ENCODE peak calls at places on chromosomes 13 and 19, in eight cellular contexts. One of them, this sample, is unnamed.

GRCh38 chr13:36986462-36987240 is 12.5 kb downstream of the ALG5 start:
- DNase-seq in fibroblast of the aortic adventitia: no peak
- DNase-seq in foreskin fibroblast: peak; percentile 60
- DNase-seq in OCI-LY7: no peak
- DNase-seq in left ventricle myocardium inferior: no peak
- DNase-seq in gastrocnemius medialis: no peak
- DNase-seq in fibroblast of pulmonary artery: peak; percentile 30
- DNase-seq in H1: no peak
- DNase-seq in this sample: peak; percentile 8

GRCh38 chr19:50392759-50393158 is 8.6 kb downstream of the POLD1 start:
- DNase-seq in fibroblast of the aortic adventitia: no peak
- DNase-seq in foreskin fibroblast: no peak
- DNase-seq in OCI-LY7: no peak
- DNase-seq in left ventricle myocardium inferior: no peak
- DNase-seq in gastrocnemius medialis: no peak
- DNase-seq in fibroblast of pulmonary artery: no peak
- DNase-seq in H1: no peak
- DNase-seq in this sample: no peak

GRCh38 chr13:80497439-80497838 is 156.5 kb upstream of the SPRY2 start:
- DNase-seq in fibroblast of the aortic adventitia: no peak
- DNase-seq in foreskin fibroblast: no peak
- DNase-seq in OCI-LY7: no peak
- DNase-seq in left ventricle myocardium inferior: no peak
- DNase-seq in gastrocnemius medialis: no peak
- DNase-seq in fibroblast of pulmonary artery: no peak
- DNase-seq in H1: no peak
- DNase-seq in this sample: no peak

GRCh38 chr13:113648218-113648615 is 9.8 kb downstream of the ATP4B start:
- DNase-seq in fibroblast of the aortic adventitia: no peak
- DNase-seq in foreskin fibroblast: no peak
- DNase-seq in OCI-LY7: no peak
- DNase-seq in left ventricle myocardium inferior: peak; percentile 9
- DNase-seq in gastrocnemius medialis: peak; percentile 3
- DNase-seq in fibroblast of pulmonary artery: no peak
- DNase-seq in H1: no peak
- DNase-seq in this sample: no peak

GRCh38 chr13:47603365-47603764 is 397.7 kb downstream of the SUCLA2 start:
- DNase-seq in fibroblast of the aortic adventitia: no peak
- DNase-seq in foreskin fibroblast: no peak
- DNase-seq in OCI-LY7: no peak
- DNase-seq in left ventricle myocardium inferior: no peak
- DNase-seq in gastrocnemius medialis: no peak
- DNase-seq in fibroblast of pulmonary artery: no peak
- DNase-seq in H1: no peak
- DNase-seq in this sample: no peak

GRCh38 chr19:29054886-29055675 is 157.9 kb downstream of the UQCRFS1 start:
- DNase-seq in fibroblast of the aortic adventitia: peak; percentile 8
- DNase-seq in foreskin fibroblast: no peak
- DNase-seq in OCI-LY7: no peak
- DNase-seq in left ventricle myocardium inferior: no peak
- DNase-seq in gastrocnemius medialis: no peak
- DNase-seq in fibroblast of pulmonary artery: no peak
- DNase-seq in H1: no peak
- DNase-seq in this sample: no peak

GRCh38 chr19:33406521-33407139 is 33.1 kb downstream of the CEBPG start:
- DNase-seq in fibroblast of the aortic adventitia: peak; percentile 59
- DNase-seq in foreskin fibroblast: peak; percentile 77
- DNase-seq in OCI-LY7: peak; percentile 56
- DNase-seq in left ventricle myocardium inferior: peak; percentile 69
- DNase-seq in gastrocnemius medialis: peak; percentile 60
- DNase-seq in fibroblast of pulmonary artery: peak; percentile 64
- DNase-seq in H1: peak; percentile 68
- DNase-seq in this sample: peak; percentile 63

GRCh38 chr19:33547676-33548075 is 26.1 kb upstream of the PEPD start:
- DNase-seq in fibroblast of the aortic adventitia: no peak
- DNase-seq in foreskin fibroblast: no peak
- DNase-seq in OCI-LY7: no peak
- DNase-seq in left ventricle myocardium inferior: no peak
- DNase-seq in gastrocnemius medialis: no peak
- DNase-seq in fibroblast of pulmonary artery: no peak
- DNase-seq in H1: no peak
- DNase-seq in this sample: no peak

GRCh38 chr13:85798999-85799646 is at the start of gene SLITRK6:
- DNase-seq in fibroblast of the aortic adventitia: peak; percentile 8
- DNase-seq in foreskin fibroblast: peak; percentile 77
- DNase-seq in OCI-LY7: no peak
- DNase-seq in left ventricle myocardium inferior: no peak
- DNase-seq in gastrocnemius medialis: no peak
- DNase-seq in fibroblast of pulmonary artery: peak; percentile 70
- DNase-seq in H1: peak; percentile 17
- DNase-seq in this sample: peak; percentile 46

GRCh38 chr19:4566402-4567051 is 7.0 kb upstream of the SEMA6B start:
- DNase-seq in fibroblast of the aortic adventitia: no peak
- DNase-seq in foreskin fibroblast: no peak
- DNase-seq in OCI-LY7: no peak
- DNase-seq in left ventricle myocardium inferior: no peak
- DNase-seq in gastrocnemius medialis: no peak
- DNase-seq in fibroblast of pulmonary artery: no peak
- DNase-seq in H1: no peak
- DNase-seq in this sample: no peak

GRCh38 chr19:13043285-13043684 is 48.0 kb downstream of the NFIX start:
- DNase-seq in fibroblast of the aortic adventitia: no peak
- DNase-seq in foreskin fibroblast: no peak
- DNase-seq in OCI-LY7: peak; percentile 19
- DNase-seq in left ventricle myocardium inferior: no peak
- DNase-seq in gastrocnemius medialis: peak; percentile 85
- DNase-seq in fibroblast of pulmonary artery: no peak
- DNase-seq in H1: no peak
- DNase-seq in this sample: no peak

GRCh38 chr19:13042443-13043130 is 47.3 kb downstream of the NFIX start:
- DNase-seq in fibroblast of the aortic adventitia: peak; percentile 82
- DNase-seq in foreskin fibroblast: peak; percentile 87
- DNase-seq in OCI-LY7: no peak
- DNase-seq in left ventricle myocardium inferior: no peak
- DNase-seq in gastrocnemius medialis: no peak
- DNase-seq in fibroblast of pulmonary artery: peak; percentile 52
- DNase-seq in H1: no peak
- DNase-seq in this sample: peak; percentile 64

GRCh38 chr19:13047374-13047773 is 52.1 kb downstream of the NFIX start:
- DNase-seq in fibroblast of the aortic adventitia: no peak
- DNase-seq in foreskin fibroblast: no peak
- DNase-seq in OCI-LY7: no peak
- DNase-seq in left ventricle myocardium inferior: no peak
- DNase-seq in gastrocnemius medialis: no peak
- DNase-seq in fibroblast of pulmonary artery: no peak
- DNase-seq in H1: no peak
- DNase-seq in this sample: no peak

GRCh38 chr19:13045812-13046211 is 50.5 kb downstream of the NFIX start:
- DNase-seq in fibroblast of the aortic adventitia: peak; percentile 61
- DNase-seq in foreskin fibroblast: no peak
- DNase-seq in OCI-LY7: no peak
- DNase-seq in left ventricle myocardium inferior: no peak
- DNase-seq in gastrocnemius medialis: peak; percentile 50
- DNase-seq in fibroblast of pulmonary artery: no peak
- DNase-seq in H1: no peak
- DNase-seq in this sample: no peak

GRCh38 chr19:13044160-13044853 is 49.0 kb downstream of the NFIX start:
- DNase-seq in fibroblast of the aortic adventitia: peak; percentile 51
- DNase-seq in foreskin fibroblast: peak; percentile 69
- DNase-seq in OCI-LY7: no peak
- DNase-seq in left ventricle myocardium inferior: no peak
- DNase-seq in gastrocnemius medialis: no peak
- DNase-seq in fibroblast of pulmonary artery: no peak
- DNase-seq in H1: no peak
- DNase-seq in this sample: peak; percentile 57
- TF ChIP-seq CTCF in fibroblast of the aortic adventitia: no peak
- TF ChIP-seq CTCF in foreskin fibroblast: no peak
- TF ChIP-seq CTCF in OCI-LY7: no peak
- TF ChIP-seq CTCF in left ventricle myocardium inferior: no peak
- TF ChIP-seq CTCF in gastrocnemius medialis: no peak
- TF ChIP-seq CTCF in fibroblast of pulmonary artery: no peak
- TF ChIP-seq CTCF in H1: no peak
- TF ChIP-seq CTCF in this sample: no peak

GRCh38 chr13:41150058-41150457 is 17.5 kb upstream of the KBTBD6 start:
- DNase-seq in fibroblast of the aortic adventitia: no peak
- DNase-seq in foreskin fibroblast: no peak
- DNase-seq in OCI-LY7: no peak
- DNase-seq in left ventricle myocardium inferior: no peak
- DNase-seq in gastrocnemius medialis: no peak
- DNase-seq in fibroblast of pulmonary artery: no peak
- DNase-seq in H1: no peak
- DNase-seq in this sample: no peak

GRCh38 chr13:41148421-41149283 is 16.1 kb upstream of the KBTBD6 start:
- DNase-seq in fibroblast of the aortic adventitia: no peak
- DNase-seq in foreskin fibroblast: no peak
- DNase-seq in OCI-LY7: peak; percentile 28
- DNase-seq in left ventricle myocardium inferior: no peak
- DNase-seq in gastrocnemius medialis: no peak
- DNase-seq in fibroblast of pulmonary artery: no peak
- DNase-seq in H1: no peak
- DNase-seq in this sample: no peak

GRCh38 chr13:41156611-41157010 is 24.0 kb upstream of the KBTBD6 start:
- DNase-seq in fibroblast of the aortic adventitia: no peak
- DNase-seq in foreskin fibroblast: no peak
- DNase-seq in OCI-LY7: no peak
- DNase-seq in left ventricle myocardium inferior: no peak
- DNase-seq in gastrocnemius medialis: no peak
- DNase-seq in fibroblast of pulmonary artery: no peak
- DNase-seq in H1: no peak
- DNase-seq in this sample: no peak

GRCh38 chr13:41154042-41154441 is 21.4 kb upstream of the KBTBD6 start:
- DNase-seq in fibroblast of the aortic adventitia: no peak
- DNase-seq in foreskin fibroblast: no peak
- DNase-seq in OCI-LY7: no peak
- DNase-seq in left ventricle myocardium inferior: no peak
- DNase-seq in gastrocnemius medialis: no peak
- DNase-seq in fibroblast of pulmonary artery: no peak
- DNase-seq in H1: no peak
- DNase-seq in this sample: no peak

DNA sequence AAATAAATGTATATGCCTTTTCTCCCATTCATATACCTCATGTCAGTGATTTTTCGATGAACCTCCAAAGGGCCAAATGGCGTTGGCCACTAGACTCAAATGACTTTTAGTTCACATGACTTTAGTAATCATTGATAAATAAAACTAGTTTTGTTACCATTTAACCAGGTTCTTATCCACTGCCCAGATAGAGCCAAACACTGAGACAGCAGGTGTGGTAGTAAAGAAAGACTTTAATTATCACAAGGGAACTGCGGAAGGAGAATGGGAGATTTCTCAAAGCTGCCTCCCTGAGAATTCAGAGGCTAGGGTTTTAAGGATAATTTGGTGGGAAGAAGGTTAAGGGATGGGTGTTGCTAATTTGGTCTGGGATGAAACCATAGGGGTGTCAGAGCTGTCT is 19.4 kb upstream of the KBTBD6 start:
- DNase-seq in fibroblast of the aortic adventitia: no peak
- DNase-seq in foreskin fibroblast: no peak
- DNase-seq in OCI-LY7: no peak
- DNase-seq in left ventricle myocardium inferior: no peak
- DNase-seq in gastrocnemius medialis: no peak
- DNase-seq in fibroblast of pulmonary artery: no peak
- DNase-seq in H1: no peak
- DNase-seq in this sample: no peak
- H3K4me3 ChIP-seq in fibroblast of the aortic adventitia: no peak overlapping the region
- H3K4me3 ChIP-seq in foreskin fibroblast: no peak overlapping the region
- H3K4me3 ChIP-seq in OCI-LY7: no peak overlapping the region
- H3K4me3 ChIP-seq in left ventricle myocardium inferior: no peak overlapping the region
- H3K4me3 ChIP-seq in gastrocnemius medialis: no peak overlapping the region
- H3K4me3 ChIP-seq in fibroblast of pulmonary artery: no peak overlapping the region
- H3K4me3 ChIP-seq in H1: no peak overlapping the region
- H3K4me3 ChIP-seq in this sample: no peak overlapping the region

GRCh38 chr13:29529755-29530154 is 65.7 kb downstream of the SLC7A1 start:
- DNase-seq in fibroblast of the aortic adventitia: no peak
- DNase-seq in foreskin fibroblast: no peak
- DNase-seq in OCI-LY7: no peak
- DNase-seq in left ventricle myocardium inferior: no peak
- DNase-seq in gastrocnemius medialis: no peak
- DNase-seq in fibroblast of pulmonary artery: no peak
- DNase-seq in H1: no peak
- DNase-seq in this sample: no peak

GRCh38 chr13:29527511-29527910 is 68.0 kb downstream of the SLC7A1 start:
- DNase-seq in fibroblast of the aortic adventitia: no peak
- DNase-seq in foreskin fibroblast: no peak
- DNase-seq in OCI-LY7: no peak
- DNase-seq in left ventricle myocardium inferior: no peak
- DNase-seq in gastrocnemius medialis: no peak
- DNase-seq in fibroblast of pulmonary artery: no peak
- DNase-seq in H1: no peak
- DNase-seq in this sample: no peak

GRCh38 chr13:29526741-29527140 is 68.7 kb downstream of the SLC7A1 start:
- DNase-seq in fibroblast of the aortic adventitia: no peak
- DNase-seq in foreskin fibroblast: no peak
- DNase-seq in OCI-LY7: no peak
- DNase-seq in left ventricle myocardium inferior: no peak
- DNase-seq in gastrocnemius medialis: no peak
- DNase-seq in fibroblast of pulmonary artery: no peak
- DNase-seq in H1: no peak
- DNase-seq in this sample: no peak

GRCh38 chr13:29525757-29526156 is 69.7 kb downstream of the SLC7A1 start:
- DNase-seq in fibroblast of the aortic adventitia: no peak
- DNase-seq in foreskin fibroblast: no peak
- DNase-seq in OCI-LY7: no peak
- DNase-seq in left ventricle myocardium inferior: no peak
- DNase-seq in gastrocnemius medialis: no peak
- DNase-seq in fibroblast of pulmonary artery: no peak
- DNase-seq in H1: no peak
- DNase-seq in this sample: no peak

GRCh38 chr13:29527916-29528315 is 67.6 kb downstream of the SLC7A1 start:
- DNase-seq in fibroblast of the aortic adventitia: no peak
- DNase-seq in foreskin fibroblast: no peak
- DNase-seq in OCI-LY7: no peak
- DNase-seq in left ventricle myocardium inferior: no peak
- DNase-seq in gastrocnemius medialis: no peak
- DNase-seq in fibroblast of pulmonary artery: no peak
- DNase-seq in H1: no peak
- DNase-seq in this sample: no peak
- TF ChIP-seq CTCF in fibroblast of the aortic adventitia: no peak
- TF ChIP-seq CTCF in foreskin fibroblast: no peak
- TF ChIP-seq CTCF in OCI-LY7: no peak
- TF ChIP-seq CTCF in left ventricle myocardium inferior: no peak
- TF ChIP-seq CTCF in gastrocnemius medialis: no peak
- TF ChIP-seq CTCF in fibroblast of pulmonary artery: no peak
- TF ChIP-seq CTCF in H1: no peak
- TF ChIP-seq CTCF in this sample: no peak

DNA sequence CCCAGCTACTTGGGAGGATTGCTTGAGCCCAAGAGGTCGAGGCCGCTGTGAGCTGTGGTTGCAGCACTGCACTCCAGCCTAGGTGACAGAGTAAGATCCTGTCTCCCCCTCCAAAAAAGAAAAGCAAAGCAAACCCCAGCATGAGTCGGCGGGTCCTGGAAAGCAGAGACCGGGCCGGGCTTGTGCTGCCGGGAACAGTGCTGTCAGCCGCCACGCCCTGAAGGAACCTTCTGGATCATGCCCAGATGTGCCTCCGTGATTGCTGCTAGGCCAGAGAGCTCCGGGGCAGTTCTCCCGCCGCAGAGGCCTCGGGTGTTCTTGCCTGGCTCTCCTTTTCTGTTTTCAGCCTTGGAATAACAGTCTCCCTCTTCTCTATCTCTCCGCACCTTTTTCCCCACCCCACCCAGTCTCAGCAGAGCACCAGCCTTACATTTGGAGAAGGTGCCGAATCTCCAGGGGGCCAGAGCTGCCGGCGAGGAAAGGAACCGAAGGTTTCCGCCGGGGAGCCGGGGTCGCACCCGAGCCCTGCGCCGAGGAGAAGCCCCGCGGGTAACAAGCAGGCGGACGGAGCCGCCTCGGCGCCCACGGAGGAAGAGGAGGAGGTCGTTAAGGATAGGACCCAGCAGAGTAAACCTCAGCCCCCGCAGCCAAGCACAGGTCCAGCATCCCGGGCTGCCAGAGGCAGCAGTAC is 181.9 kb downstream of the STK24 start:
- DNase-seq in fibroblast of the aortic adventitia: no peak
- DNase-seq in foreskin fibroblast: no peak
- DNase-seq in OCI-LY7: no peak
- DNase-seq in left ventricle myocardium inferior: no peak
- DNase-seq in gastrocnemius medialis: no peak
- DNase-seq in fibroblast of pulmonary artery: no peak
- DNase-seq in H1: no peak
- DNase-seq in this sample: no peak
- H3K4me3 ChIP-seq in fibroblast of the aortic adventitia: no peak overlapping the region
- H3K4me3 ChIP-seq in foreskin fibroblast: no peak overlapping the region
- H3K4me3 ChIP-seq in OCI-LY7: no peak overlapping the region
- H3K4me3 ChIP-seq in left ventricle myocardium inferior: no peak overlapping the region
- H3K4me3 ChIP-seq in gastrocnemius medialis: no peak overlapping the region
- H3K4me3 ChIP-seq in fibroblast of pulmonary artery: no peak overlapping the region
- H3K4me3 ChIP-seq in H1: no peak overlapping the region
- H3K4me3 ChIP-seq in this sample: no peak overlapping the region

This sample was measured in cardiac fibroblast.